ENCODE peak calls at places on chromosomes 2 and 18, in five cellular contexts. One of them, this sample, is unnamed.

GRCh38 chr2:178241852-178242551 is 47.7 kb downstream of the OSBPL6 start:
- DNase-seq in H54: peak
- DNase-seq in SK-N-SH: peak
- DNase-seq in lower lobe of right lung: no peak
- DNase-seq in fibroblast of mammary gland: peak
- DNase-seq in this sample: peak

GRCh38 chr2:170739048-170739447 is 23.9 kb downstream of the SP5 start:
- DNase-seq in H54: peak
- DNase-seq in SK-N-SH: no peak
- DNase-seq in lower lobe of right lung: no peak
- DNase-seq in fibroblast of mammary gland: peak
- DNase-seq in this sample: no peak

GRCh38 chr2:144162652-144163051 is 357.3 kb downstream of the ZEB2 start:
- DNase-seq in H54: no peak
- DNase-seq in fibroblast of mammary gland: no peak
- DNase-seq in lower lobe of right lung: no peak
- DNase-seq in SK-N-SH: no peak
- DNase-seq in this sample: no peak

GRCh38 chr2:12514631-12515437 is 201.9 kb upstream of the TRIB2 start:
- DNase-seq in SK-N-SH: peak
- DNase-seq in fibroblast of mammary gland: no peak
- DNase-seq in H54: no peak
- DNase-seq in lower lobe of right lung: no peak
- DNase-seq in this sample: no peak

GRCh38 chr2:48346124-48346536 is 183.8 kb upstream of the STON1 start:
- DNase-seq in SK-N-SH: no peak
- DNase-seq in H54: peak
- DNase-seq in lower lobe of right lung: peak
- DNase-seq in fibroblast of mammary gland: peak
- DNase-seq in this sample: peak

GRCh38 chr2:172231508-172231907 is 128.8 kb upstream of the DLX2 start:
- DNase-seq in lower lobe of right lung: no peak
- DNase-seq in SK-N-SH: no peak
- DNase-seq in H54: no peak
- DNase-seq in fibroblast of mammary gland: no peak
- DNase-seq in this sample: no peak

GRCh38 chr2:239159476-239159911 is 241.3 kb downstream of the HDAC4 start:
- DNase-seq in fibroblast of mammary gland: no peak
- DNase-seq in SK-N-SH: no peak
- DNase-seq in lower lobe of right lung: no peak
- DNase-seq in H54: no peak
- DNase-seq in this sample: peak

GRCh38 chr2:230262246-230262645 is 36.7 kb downstream of the SP140 start:
- DNase-seq in SK-N-SH: no peak
- DNase-seq in H54: no peak
- DNase-seq in fibroblast of mammary gland: no peak
- DNase-seq in lower lobe of right lung: no peak
- DNase-seq in this sample: no peak

GRCh38 chr2:43292851-43293743 is 66.7 kb upstream of the ZFP36L2 start:
- DNase-seq in lower lobe of right lung: no peak
- DNase-seq in SK-N-SH: no peak
- DNase-seq in H54: no peak
- DNase-seq in fibroblast of mammary gland: no peak
- DNase-seq in this sample: no peak

GRCh38 chr18:9961031-9961430 is 47.2 kb downstream of the VAPA start:
- DNase-seq in lower lobe of right lung: no peak
- DNase-seq in fibroblast of mammary gland: peak
- DNase-seq in H54: no peak
- DNase-seq in SK-N-SH: no peak
- DNase-seq in this sample: no peak

GRCh38 chr18:7926526-7926925 is 359.4 kb downstream of the PTPRM start:
- DNase-seq in fibroblast of mammary gland: no peak
- DNase-seq in lower lobe of right lung: no peak
- DNase-seq in H54: no peak
- DNase-seq in SK-N-SH: peak
- DNase-seq in this sample: no peak

GRCh38 chr2:74845991-74846390 is 12.1 kb downstream of the HK2 start:
- DNase-seq in SK-N-SH: no peak
- DNase-seq in lower lobe of right lung: no peak
- DNase-seq in fibroblast of mammary gland: peak
- DNase-seq in H54: no peak
- DNase-seq in this sample: no peak

GRCh38 chr2:226913641-226914040 is 77.8 kb downstream of the RHBDD1 start:
- DNase-seq in SK-N-SH: no peak
- DNase-seq in H54: no peak
- DNase-seq in lower lobe of right lung: no peak
- DNase-seq in fibroblast of mammary gland: no peak
- DNase-seq in this sample: no peak

GRCh38 chr18:49100226-49100968 is 149.6 kb upstream of the SMAD7 start:
- DNase-seq in lower lobe of right lung: no peak
- DNase-seq in H54: no peak
- DNase-seq in fibroblast of mammary gland: peak
- DNase-seq in SK-N-SH: no peak
- DNase-seq in this sample: no peak

GRCh38 chr2:950627-950992 is at the start of gene SNTG2:
- DNase-seq in SK-N-SH: peak
- DNase-seq in lower lobe of right lung: no peak
- DNase-seq in H54: no peak
- DNase-seq in fibroblast of mammary gland: no peak
- DNase-seq in this sample: peak

GRCh38 chr2:113273031-113273551 is 5.6 kb downstream of the PAX8 start:
- DNase-seq in fibroblast of mammary gland: peak
- DNase-seq in lower lobe of right lung: no peak
- DNase-seq in SK-N-SH: peak
- DNase-seq in H54: no peak
- DNase-seq in this sample: no peak

GRCh38 chr2:136248242-136248641 is 130.3 kb upstream of the CXCR4 start:
- DNase-seq in SK-N-SH: no peak
- DNase-seq in H54: no peak
- DNase-seq in lower lobe of right lung: no peak
- DNase-seq in fibroblast of mammary gland: peak
- DNase-seq in this sample: no peak

GRCh38 chr2:144944506-144945230 is 424.7 kb upstream of the ZEB2 start:
- DNase-seq in lower lobe of right lung: no peak
- DNase-seq in H54: no peak
- DNase-seq in fibroblast of mammary gland: no peak
- DNase-seq in SK-N-SH: no peak
- DNase-seq in this sample: no peak

GRCh38 chr2:71348302-71348701 is 16.7 kb downstream of the ZNF638 start:
- DNase-seq in H54: no peak
- DNase-seq in fibroblast of mammary gland: peak
- DNase-seq in SK-N-SH: no peak
- DNase-seq in lower lobe of right lung: no peak
- DNase-seq in this sample: no peak

GRCh38 chr2:145141981-145142380 is 622.1 kb upstream of the ZEB2 start:
- DNase-seq in SK-N-SH: no peak
- DNase-seq in H54: no peak
- DNase-seq in fibroblast of mammary gland: no peak
- DNase-seq in lower lobe of right lung: no peak
- DNase-seq in this sample: no peak

GRCh38 chr2:190572251-190572650 is 37.7 kb upstream of the NEMP2 start:
- DNase-seq in fibroblast of mammary gland: no peak
- DNase-seq in H54: no peak
- DNase-seq in lower lobe of right lung: no peak
- DNase-seq in SK-N-SH: no peak
- DNase-seq in this sample: no peak

GRCh38 chr18:29096380-29096779 is 919.5 kb upstream of the CDH2 start:
- DNase-seq in SK-N-SH: no peak
- DNase-seq in fibroblast of mammary gland: no peak
- DNase-seq in H54: no peak
- DNase-seq in lower lobe of right lung: peak
- DNase-seq in this sample: no peak

GRCh38 chr2:23092831-23093230 is 292.1 kb upstream of the KLHL29 start:
- DNase-seq in SK-N-SH: no peak
- DNase-seq in H54: no peak
- DNase-seq in fibroblast of mammary gland: peak
- DNase-seq in lower lobe of right lung: no peak
- DNase-seq in this sample: no peak

GRCh38 chr2:140600116-140600515 is 1530.7 kb downstream of the LRP1B start:
- DNase-seq in H54: peak
- DNase-seq in lower lobe of right lung: no peak
- DNase-seq in SK-N-SH: no peak
- DNase-seq in fibroblast of mammary gland: peak
- DNase-seq in this sample: no peak

GRCh38 chr18:34707670-34708069 is 2.4 kb upstream of the DTNA start:
- DNase-seq in fibroblast of mammary gland: peak
- DNase-seq in lower lobe of right lung: no peak
- DNase-seq in SK-N-SH: no peak
- DNase-seq in H54: no peak
- DNase-seq in this sample: no peak

GRCh38 chr2:8525582-8526402 is 156.1 kb upstream of the ID2 start:
- DNase-seq in SK-N-SH: peak
- DNase-seq in fibroblast of mammary gland: peak
- DNase-seq in H54: no peak
- DNase-seq in lower lobe of right lung: peak
- DNase-seq in this sample: peak

GRCh38 chr18:9380571-9381390 is 46.2 kb downstream of the TWSG1 start:
- DNase-seq in lower lobe of right lung: no peak
- DNase-seq in SK-N-SH: no peak
- DNase-seq in H54: no peak
- DNase-seq in fibroblast of mammary gland: peak
- DNase-seq in this sample: no peak

GRCh38 chr2:182666674-182667320 is 49.3 kb upstream of the DNAJC10 start:
- DNase-seq in H54: no peak
- DNase-seq in fibroblast of mammary gland: peak
- DNase-seq in SK-N-SH: peak
- DNase-seq in lower lobe of right lung: no peak
- DNase-seq in this sample: no peak

GRCh38 chr18:39802648-39803229 is 2152.3 kb upstream of the PIK3C3 start:
- DNase-seq in fibroblast of mammary gland: no peak
- DNase-seq in SK-N-SH: no peak
- DNase-seq in H54: no peak
- DNase-seq in lower lobe of right lung: no peak
- DNase-seq in this sample: no peak

GRCh38 chr2:120954939-120955338 is 219.3 kb downstream of the GLI2 start:
- DNase-seq in fibroblast of mammary gland: no peak
- DNase-seq in SK-N-SH: no peak
- DNase-seq in H54: no peak
- DNase-seq in lower lobe of right lung: no peak
- DNase-seq in this sample: no peak

GRCh38 chr2:237171396-237171795 is 85.7 kb downstream of the COPS8 start:
- DNase-seq in fibroblast of mammary gland: peak
- DNase-seq in H54: peak
- DNase-seq in lower lobe of right lung: no peak
- DNase-seq in SK-N-SH: no peak
- DNase-seq in this sample: no peak

GRCh38 chr2:172086349-172087190 is 1.3 kb downstream of the DLX1 start:
- DNase-seq in lower lobe of right lung: no peak
- DNase-seq in fibroblast of mammary gland: no peak
- DNase-seq in H54: no peak
- DNase-seq in SK-N-SH: peak
- DNase-seq in this sample: no peak

GRCh38 chr2:236928353-236929153 is 157.1 kb upstream of the COPS8 start:
- DNase-seq in fibroblast of mammary gland: no peak
- DNase-seq in SK-N-SH: no peak
- DNase-seq in H54: no peak
- DNase-seq in lower lobe of right lung: no peak
- DNase-seq in this sample: no peak

This sample was measured in left ventricle myocardium superior.